ENCODE peak calls at places on chromosomes 6 and 20, in seven cellular contexts. S is OCI-LY7, R is WTC11, B is RWPE1, P is fibroblast of mammary gland, U is GM12865, X is transverse colon. M is an unnamed sample.

GRCh38 chr6:42217165-42217522 is 517 bp downstream of the MRPS10 start:
- DNase-seq in R (no peak), S (peak), B (no peak), P (no peak), X (no peak), U (no peak), M (no peak)

GRCh38 chr6:33581186-33581585 is 1.1 kb upstream of the BAK1 start:
- DNase-seq in R (no peak), U (no peak), S (no peak), X (no peak), B (no peak), P (no peak), M (no peak)

GRCh38 chr20:33680681-33681080 is 5.5 kb downstream of the E2F1 start:
- DNase-seq in R (no peak), P (peak), S (no peak), B (no peak), U (no peak), X (no peak), M (no peak)

GRCh38 chr6:135231469-135231844 is 50.3 kb downstream of the MYB start:
- DNase-seq in S (no peak), R (no peak), U (peak), P (peak), B (no peak), X (no peak), M (no peak)

GRCh38 chr6:50889912-50890311 is 71.2 kb downstream of the TFAP2B start:
- DNase-seq in U (no peak), R (no peak), P (no peak), X (no peak), B (no peak), S (no peak), M (no peak)

GRCh38 chr6:157823523-157824370 is 701 bp downstream of the SNX9 start:
- DNase-seq in U (peak), X (peak), R (peak), S (no peak), B (peak), P (peak), M (peak)

GRCh38 chr6:112503210-112503609 is 156.1 kb downstream of the RFPL4B start:
- DNase-seq in U (no peak), R (no peak), S (no peak), X (no peak), B (no peak), P (no peak), M (no peak)

GRCh38 chr6:12290490-12290820 is 294 bp downstream of the EDN1 start:
- DNase-seq in R (no peak), B (no peak), X (no peak), S (no peak), P (no peak), U (no peak), M (no peak)

GRCh38 chr20:5608104-5608447 is 142.1 kb upstream of the SHLD1 start:
- DNase-seq in R (no peak), S (no peak), U (no peak), P (no peak), X (no peak), B (no peak), M (no peak)

GRCh38 chr20:62171245-62171644 is 11.6 kb upstream of the MTG2 start:
- DNase-seq in U (no peak), R (no peak), S (no peak), X (no peak), B (no peak), P (no peak), M (no peak)

GRCh38 chr6:43113431-43114260 is 37.5 kb downstream of the PTK7 start:
- DNase-seq in S (no peak), B (no peak), P (no peak), R (no peak), X (peak), U (no peak), M (no peak)

GRCh38 chr20:10119336-10119735 is 84.5 kb downstream of the ANKEF1 start:
- DNase-seq in X (no peak), B (no peak), R (no peak), U (no peak), S (no peak), P (peak), M (no peak)

GRCh38 chr20:10376271-10377075 is 57.5 kb downstream of the MKKS start:
- DNase-seq in P (peak), R (no peak), S (no peak), X (no peak), U (no peak), B (no peak), M (no peak)

GRCh38 chr20:44962483-44962882 is 2.3 kb upstream of the TOMM34 start:
- DNase-seq in P (no peak), R (no peak), B (peak), X (no peak), S (no peak), U (no peak), M (no peak)

GRCh38 chr20:56554869-56555268 is 21.8 kb downstream of the FAM209B start:
- DNase-seq in P (peak), B (peak), S (peak), U (peak), R (no peak), X (peak), M (peak)

GRCh38 chr6:159969204-159969912 is 476 bp downstream of the IGF2R start:
- DNase-seq in P (no peak), U (peak), B (no peak), X (peak), R (peak), S (peak), M (no peak)

GRCh38 chr6:111746983-111747773 is 126.1 kb downstream of the FYN start:
- DNase-seq in S (no peak), X (no peak), R (no peak), P (no peak), B (no peak), U (no peak), M (no peak)

GRCh38 chr6:135267085-135267484 is 86.0 kb downstream of the MYB start:
- DNase-seq in R (no peak), X (peak), S (peak), U (no peak), P (no peak), B (no peak), M (no peak)

GRCh38 chr20:62381202-62381797 is 5.6 kb upstream of the RPS21 start:
- DNase-seq in X (no peak), U (no peak), S (no peak), P (no peak), R (no peak), B (peak), M (no peak)

GRCh38 chr20:34557936-34558319 is 590 bp upstream of the MAP1LC3A start:
- DNase-seq in U (no peak), R (no peak), B (peak), P (no peak), S (no peak), X (no peak), M (no peak)

GRCh38 chr20:51153867-51154707 is 131.2 kb upstream of the KCNG1 start:
- DNase-seq in B (no peak), R (no peak), S (no peak), X (no peak), P (no peak), U (no peak), M (no peak)

GRCh38 chr20:36079486-36079885 is 75.1 kb upstream of the EPB41L1 start:
- DNase-seq in X (no peak), P (no peak), R (no peak), U (no peak), S (no peak), B (no peak), M (no peak)

GRCh38 chr6:127120787-127121636 is 2.5 kb downstream of the RSPO3 start:
- DNase-seq in X (peak), U (peak), P (peak), S (peak), R (peak), B (peak), M (peak)

DNA sequence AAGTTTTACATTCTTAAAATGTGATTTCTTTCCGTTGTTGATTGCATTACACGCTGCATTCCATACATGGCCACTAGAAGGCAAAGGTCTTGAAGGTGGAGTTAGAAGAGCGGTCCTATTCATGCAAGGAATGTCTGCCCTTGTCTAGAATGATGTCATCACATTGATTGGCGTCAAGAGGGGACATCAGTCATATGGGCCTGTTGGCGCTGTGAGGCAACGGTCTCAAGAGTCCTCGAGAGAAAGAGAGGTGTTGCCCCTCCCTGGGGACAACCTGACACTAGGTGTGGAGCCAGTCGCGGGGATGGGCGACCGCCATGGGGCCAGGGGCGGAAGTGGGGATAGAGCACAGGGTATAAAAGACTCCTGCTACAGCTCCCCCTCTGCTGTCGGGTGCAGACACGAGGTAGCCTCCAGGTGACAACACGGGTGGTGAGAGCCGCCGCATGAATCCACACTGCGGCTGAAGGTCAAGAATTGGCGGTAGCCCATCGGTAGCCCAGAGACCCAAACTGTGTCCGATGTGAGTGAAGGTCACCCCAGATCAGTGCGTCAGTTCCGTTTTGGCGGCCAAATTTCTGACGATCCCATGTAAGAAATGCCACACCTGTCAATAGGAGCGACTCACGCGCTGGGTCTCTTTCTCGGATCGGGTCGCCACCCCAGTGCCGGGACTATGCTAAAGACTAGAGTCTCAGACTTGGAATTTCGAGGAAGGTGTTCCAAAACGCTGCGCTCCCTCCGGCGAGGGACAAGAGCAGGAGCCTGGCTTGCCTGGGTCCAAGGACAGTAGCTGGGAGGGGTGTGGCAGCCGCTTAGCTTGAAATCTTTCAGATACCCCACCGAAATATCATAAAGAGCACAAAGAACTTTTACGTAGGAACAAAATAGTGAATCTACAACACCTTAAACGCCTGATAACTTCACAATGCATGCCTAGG is 93.2 kb upstream of the ZNF184 start:
- DNase-seq in P (no peak), B (no peak), S (no peak), R (peak), U (peak), X (no peak), M (no peak)
- TF ChIP-seq CTCF in P (no peak), B (no peak), S (no peak), R (no peak), U (peak), X (no peak), M (no peak)

GRCh38 chr20:18304618-18305017 is 16.3 kb downstream of the ZNF133 start:
- DNase-seq in S (no peak), B (no peak), X (no peak), R (no peak), U (no peak), P (no peak), M (no peak)
- TF ChIP-seq CTCF in S (peak), B (no peak), X (no peak), R (peak), U (peak), P (peak), M (no peak)

DNA sequence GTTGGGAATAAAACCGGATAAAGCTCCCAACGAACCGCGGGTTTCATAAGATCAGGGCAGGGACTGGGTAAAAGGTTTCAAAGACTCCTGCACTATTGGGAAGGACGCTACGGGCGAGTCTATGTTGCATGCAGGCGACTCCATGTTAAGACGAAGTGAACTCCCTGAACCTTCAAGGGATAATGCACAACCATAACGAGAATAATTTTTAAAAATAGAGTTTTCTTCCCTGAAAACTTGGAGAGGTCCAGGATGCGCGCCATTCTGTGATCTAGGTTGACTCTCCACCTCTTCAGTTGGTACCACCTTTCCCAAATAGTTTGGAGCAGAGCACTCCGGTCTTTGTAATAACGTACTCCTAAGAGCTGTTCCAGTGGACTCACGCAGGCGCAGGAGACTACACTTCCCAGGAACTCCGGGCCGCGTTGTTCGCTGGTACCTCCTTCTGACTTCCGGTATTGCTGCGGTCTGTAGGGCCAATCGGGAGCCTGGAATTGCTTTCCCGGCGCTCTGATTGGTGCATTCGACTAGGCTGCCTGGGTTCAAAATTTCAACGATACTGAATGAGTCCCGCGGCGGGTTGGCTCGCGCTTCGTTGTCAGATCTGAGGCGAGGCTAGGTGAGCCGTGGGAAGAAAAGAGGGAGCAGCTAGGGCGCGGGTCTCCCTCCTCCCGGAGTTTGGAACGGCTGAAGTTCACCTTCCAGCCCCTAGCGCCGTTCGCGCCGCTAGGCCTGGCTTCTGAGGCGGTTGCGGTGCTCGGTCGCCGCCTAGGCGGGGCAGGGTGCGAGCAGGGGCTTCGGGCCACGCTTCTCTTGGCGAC is at the start of gene TPX2:
- DNase-seq in B (peak), R (peak), X (peak), U (peak), P (peak), S (peak), M (peak)
- TF ChIP-seq CTCF in B (no peak), R (no peak), X (no peak), U (no peak), P (peak), S (peak), M (no peak)

DNA sequence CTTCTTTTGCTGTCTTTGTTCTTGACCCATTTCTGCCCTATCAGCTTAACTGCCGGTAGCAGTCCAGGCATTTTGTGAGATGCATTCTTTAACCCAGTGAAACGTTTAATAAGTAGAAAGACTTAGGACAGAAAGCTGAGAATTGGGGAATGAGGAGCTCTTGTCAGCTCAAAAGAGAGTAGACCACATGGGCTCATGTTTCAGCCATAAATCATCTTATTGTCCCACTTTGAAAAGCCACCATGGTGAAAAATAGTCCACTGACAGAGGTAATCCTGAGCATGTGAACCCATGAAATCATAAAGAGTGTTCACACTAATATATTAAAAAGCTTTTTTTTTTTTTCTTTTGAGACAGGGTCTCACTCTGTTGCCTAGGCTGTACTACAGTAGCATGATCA is 16.3 kb downstream of the ORC3 start:
- DNase-seq in X (no peak), P (no peak), U (no peak), R (no peak), B (no peak), S (no peak), M (no peak)
- TF ChIP-seq CTCF in X (no peak), P (no peak), U (no peak), R (no peak), B (no peak), S (no peak), M (no peak)

GRCh38 chr6:36244641-36245280 is 25.1 kb upstream of the PNPLA1 start:
- DNase-seq in R (peak), X (no peak), S (no peak), U (no peak), P (no peak), B (no peak), M (no peak)

GRCh38 chr6:36246511-36247268 is 23.2 kb upstream of the PNPLA1 start:
- DNase-seq in R (no peak), U (no peak), B (no peak), S (no peak), X (no peak), P (peak), M (no peak)

GRCh38 chr6:36243562-36244212 is 26.2 kb upstream of the PNPLA1 start:
- DNase-seq in S (no peak), R (no peak), P (no peak), X (no peak), U (no peak), B (no peak), M (no peak)

GRCh38 chr6:36247691-36248090 is 22.2 kb upstream of the PNPLA1 start:
- DNase-seq in R (no peak), S (no peak), B (no peak), P (peak), U (no peak), X (no peak), M (no peak)

GRCh38 chr6:36245572-36246031 is 24.3 kb upstream of the PNPLA1 start:
- DNase-seq in X (peak), R (peak), B (no peak), S (peak), U (no peak), P (no peak), M (no peak)
- TF ChIP-seq CTCF in X (peak), R (no peak), B (no peak), S (peak), U (no peak), P (no peak), M (no peak)

DNA sequence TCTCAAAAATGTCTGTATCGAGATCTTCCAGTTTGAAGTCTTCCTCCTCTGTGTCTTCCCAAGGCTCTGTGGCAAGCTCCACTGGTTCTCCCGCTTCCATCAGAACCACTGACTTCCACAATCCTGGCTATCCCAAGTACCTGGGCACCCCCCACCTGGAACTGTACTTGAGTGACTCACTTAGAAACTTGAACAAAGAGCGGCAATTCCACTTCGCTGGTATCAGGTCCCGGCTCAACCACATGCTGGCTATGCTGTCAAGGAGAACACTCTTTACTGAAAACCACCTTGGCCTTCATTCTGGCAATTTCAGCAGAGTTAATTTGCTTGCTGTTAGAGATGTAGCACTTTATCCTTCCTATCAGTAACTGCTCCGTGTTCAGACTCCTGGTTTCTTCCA is 10.0 kb upstream of the DHX35 start:
- DNase-seq in R (no peak), B (no peak), X (no peak), P (no peak), S (no peak), U (no peak), M (no peak)
- TF ChIP-seq CTCF in R (no peak), B (no peak), X (no peak), P (no peak), S (no peak), U (no peak), M (no peak)

DNA sequence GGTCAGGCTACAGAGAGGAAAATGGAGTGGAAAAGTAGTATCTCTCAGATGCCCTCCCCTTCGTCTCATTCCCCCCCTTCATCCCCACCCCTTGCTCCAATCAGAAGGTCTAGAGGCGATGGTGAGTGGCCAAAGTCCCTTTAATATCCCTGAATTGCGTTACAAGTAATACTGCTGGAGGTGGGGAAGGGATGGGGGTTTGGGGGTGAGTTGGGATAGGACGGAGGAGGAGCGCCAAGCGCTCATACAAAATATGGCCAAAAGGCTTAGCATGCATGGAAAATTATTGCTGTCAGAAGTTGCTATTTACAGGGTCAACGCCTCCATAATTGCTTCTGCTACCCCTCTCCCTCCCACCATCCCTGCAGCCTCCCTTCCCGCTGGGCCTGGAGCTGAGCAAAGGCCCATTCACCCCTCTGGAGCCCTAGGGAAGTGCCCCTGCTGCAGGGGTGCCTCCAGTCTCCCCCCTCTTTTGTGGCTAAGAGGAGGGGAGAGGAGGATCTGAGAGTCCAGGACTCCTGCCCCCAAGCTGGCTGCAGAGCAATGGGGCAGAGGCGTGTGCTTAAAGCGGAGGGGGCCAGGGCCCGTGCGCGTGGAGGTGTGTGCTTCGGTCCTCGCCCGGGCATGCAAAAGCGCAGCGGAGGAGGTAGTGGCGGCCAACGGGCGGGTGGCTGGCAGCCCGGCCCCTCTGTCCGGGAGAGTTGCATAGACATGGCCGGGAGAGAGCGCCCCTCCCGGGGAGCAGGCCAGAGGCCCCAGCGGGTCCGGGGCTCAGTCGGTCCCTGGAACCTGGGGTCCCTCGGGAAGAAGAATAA is 8.7 kb upstream of the SRXN1 start:
- DNase-seq in U (no peak), B (no peak), S (no peak), P (no peak), R (peak), X (no peak), M (no peak)
- TF ChIP-seq CTCF in U (no peak), B (no peak), S (no peak), P (no peak), R (no peak), X (no peak), M (no peak)